ENCODE peak calls at places on chromosomes 2 and 18, in nine cellular contexts. U is CD8-positive, alpha-beta memory T cell; H is hepatocyte; N is SK-N-SH; W is uterus; G is K562; L is aorta; Z is adrenal gland; B is spleen. I is an unnamed sample. For H3K27me3 and H3K4me1, the result is how much of the 10 kb centered on the place peaks cover.

GRCh38 chr2:134260726-134261125 is 6.9 kb downstream of the MGAT5 start:
- DNase-seq in U (no peak), H (peak), N (no peak), W (no peak), G (no peak), L (peak), Z (no peak), B (no peak), I (no peak)

GRCh38 chr2:24856791-24857211 is 63.2 kb downstream of the ADCY3 start:
- DNase-seq in U (no peak), H (no peak), N (no peak), W (no peak), G (no peak), L (no peak), Z (peak), B (peak), I (no peak)

GRCh38 chr2:235938611-235939010 is 229.6 kb downstream of the GBX2 start:
- DNase-seq in U (no peak), H (no peak), N (no peak), W (no peak), G (no peak), L (no peak), Z (no peak), B (no peak), I (no peak)

GRCh38 chr2:23077599-23077998 is 307.4 kb upstream of the KLHL29 start:
- DNase-seq in U (no peak), H (no peak), N (no peak), W (no peak), G (no peak), L (no peak), Z (no peak), B (no peak), I (no peak)

GRCh38 chr2:158011055-158011771 is 90.5 kb upstream of the UPP2 start:
- DNase-seq in U (no peak), H (no peak), N (no peak), W (no peak), G (peak), L (no peak), Z (no peak), B (no peak), I (no peak)

GRCh38 chr2:12980817-12981216 is 264.1 kb downstream of the TRIB2 start:
- DNase-seq in U (no peak), H (no peak), N (no peak), W (no peak), G (no peak), L (no peak), Z (no peak), B (no peak), I (no peak)

GRCh38 chr2:16281451-16282330 is 341.3 kb downstream of the MYCN start:
- DNase-seq in U (no peak), H (peak), N (peak), W (no peak), G (peak), L (no peak), Z (peak), B (no peak), I (no peak)

GRCh38 chr2:3193423-3194330 is 183.9 kb downstream of the EIPR1 start:
- DNase-seq in U (no peak), H (no peak), N (peak), W (no peak), G (no peak), L (peak), Z (no peak), B (peak), I (no peak)

GRCh38 chr2:88711897-88712296 is 20.4 kb downstream of the RPIA start:
- DNase-seq in U (no peak), H (no peak), N (no peak), W (no peak), G (no peak), L (no peak), Z (no peak), B (no peak), I (no peak)

GRCh38 chr2:175310813-175311504 is 129.4 kb upstream of the ATP5MC3 start:
- DNase-seq in U (no peak), H (no peak), N (no peak), W (no peak), G (no peak), L (no peak), Z (no peak), B (no peak), I (no peak)

GRCh38 chr2:74562126-74562775 is 7.7 kb downstream of the DOK1 start:
- DNase-seq in U (no peak), H (no peak), N (no peak), W (no peak), G (no peak), L (no peak), Z (no peak), B (no peak), I (no peak)

GRCh38 chr2:203782262-203782976 is 76.0 kb downstream of the CD28 start:
- DNase-seq in U (peak), H (peak), N (peak), W (no peak), G (peak), L (peak), Z (peak), B (no peak), I (peak)

GRCh38 chr2:218218409-218219185 is 1.6 kb downstream of the ARPC2 start:
- DNase-seq in U (no peak), H (no peak), N (peak), W (no peak), G (no peak), L (no peak), Z (no peak), B (no peak), I (no peak)

GRCh38 chr2:209642146-209642815 is 129.4 kb upstream of the UNC80 start:
- DNase-seq in U (no peak), H (no peak), N (no peak), W (no peak), G (no peak), L (no peak), Z (no peak), B (no peak), I (no peak)

GRCh38 chr2:777051-777450 is 99.8 kb upstream of the TMEM18 start:
- DNase-seq in U (no peak), H (no peak), N (no peak), W (no peak), G (no peak), L (no peak), Z (no peak), B (no peak), I (no peak)

GRCh38 chr2:16227811-16228462 is 287.6 kb downstream of the MYCN start:
- DNase-seq in U (no peak), H (no peak), N (no peak), W (no peak), G (peak), L (no peak), Z (no peak), B (no peak), I (no peak)

GRCh38 chr2:153477641-153478288 is 797 bp downstream of the RPRM start:
- DNase-seq in U (no peak), H (peak), N (peak), W (no peak), G (no peak), L (peak), Z (no peak), B (no peak), I (no peak)
- H3K27me3 ChIP-seq in U (under half), H (under half), N (under half), W (under half), G (under half), L (under half), Z (under half), B (half or more), I (under half)

DNA sequence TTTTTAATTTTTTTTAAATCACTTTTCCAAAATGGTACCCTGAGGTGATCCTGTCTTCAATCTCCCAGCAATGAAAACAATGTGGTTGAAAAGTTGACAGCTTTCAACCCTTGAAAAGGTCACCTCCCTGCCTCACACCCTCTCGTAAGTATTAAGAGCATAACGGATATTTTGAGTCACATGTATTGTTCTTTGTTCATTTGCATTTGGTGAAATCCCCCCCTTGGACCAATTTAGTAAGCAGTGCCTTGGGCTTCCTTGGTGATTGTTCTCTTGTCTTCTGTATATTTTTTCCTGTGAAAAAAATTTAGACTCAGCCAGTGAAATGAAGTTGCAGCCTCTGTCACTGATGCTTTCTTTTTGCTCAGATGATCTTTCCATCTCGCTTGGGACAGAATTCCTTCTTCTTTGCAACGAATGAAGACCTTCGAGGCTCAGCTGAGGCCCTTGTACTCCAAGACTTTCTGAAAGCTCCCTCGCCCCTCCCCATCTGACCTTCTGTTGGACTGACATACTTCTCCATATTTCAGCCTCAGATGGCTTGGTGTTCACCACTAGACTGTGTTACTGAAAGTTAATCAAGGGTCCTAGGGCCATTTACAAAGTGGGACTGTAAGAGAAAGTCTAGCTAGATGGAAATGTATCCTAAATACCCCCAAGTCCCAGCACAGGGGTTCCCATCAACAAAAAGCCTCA is 158.4 kb downstream of the BCL2 start:
- DNase-seq in U (peak), H (no peak), N (no peak), W (no peak), G (no peak), L (no peak), Z (no peak), B (no peak), I (no peak)
- H3K27ac ChIP-seq in U (peak), H (peak), N (peak), W (peak), G (no peak), L (peak), Z (no peak), B (peak), I (peak)

GRCh38 chr2:216236486-216236885 is 127.3 kb downstream of the XRCC5 start:
- DNase-seq in U (no peak), H (no peak), N (no peak), W (no peak), G (no peak), L (no peak), Z (peak), B (no peak), I (peak)

GRCh38 chr2:216234106-216234505 is 125.0 kb downstream of the XRCC5 start:
- DNase-seq in U (no peak), H (no peak), N (no peak), W (no peak), G (no peak), L (no peak), Z (peak), B (no peak), I (no peak)

GRCh38 chr2:216233281-216233995 is 124.3 kb downstream of the XRCC5 start:
- DNase-seq in U (no peak), H (no peak), N (no peak), W (no peak), G (no peak), L (no peak), Z (peak), B (no peak), I (peak)

GRCh38 chr2:216235462-216235861 is 126.3 kb downstream of the XRCC5 start:
- DNase-seq in U (no peak), H (no peak), N (no peak), W (no peak), G (no peak), L (no peak), Z (peak), B (peak), I (peak)

DNA sequence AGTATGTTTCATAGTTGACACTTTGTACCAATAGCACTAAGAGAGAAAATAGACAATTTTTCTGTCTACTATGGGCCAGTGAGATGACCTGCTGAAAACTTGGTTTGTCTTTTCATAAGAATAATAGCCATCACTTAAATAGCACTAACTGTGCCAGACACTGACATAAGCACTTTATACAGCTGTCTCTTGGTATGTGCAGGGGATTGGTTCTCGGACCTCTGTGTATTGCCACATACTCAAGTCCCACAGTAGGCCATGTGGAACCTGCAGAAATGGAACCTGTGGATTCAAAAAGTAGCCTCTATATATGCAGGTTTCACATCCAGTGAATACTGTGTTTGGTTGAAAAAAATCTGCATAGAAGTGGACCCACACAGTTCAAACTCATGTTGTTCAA is 126.7 kb downstream of the XRCC5 start:
- DNase-seq in U (no peak), H (no peak), N (no peak), W (no peak), G (no peak), L (no peak), Z (peak), B (no peak), I (peak)
- H3K4me1 ChIP-seq in U (under half), H (under half), N (under half), W (under half), G (under half), L (under half), Z (under half), B (under half), I (under half)

GRCh38 chr2:45753381-45753780 is 101.9 kb downstream of the PRKCE start:
- DNase-seq in U (no peak), H (no peak), N (no peak), W (no peak), G (no peak), L (no peak), Z (no peak), B (no peak), I (no peak)
- H3K27me3 ChIP-seq in U (under half), H (under half), N (under half), W (under half), G (under half), L (under half), Z (under half), B (under half), I (under half)

GRCh38 chr2:43539991-43540860 is 55.6 kb downstream of the THADA start:
- DNase-seq in U (no peak), H (peak), N (no peak), W (peak), G (no peak), L (peak), Z (peak), B (no peak), I (peak)

GRCh38 chr2:43537137-43537536 is 58.7 kb downstream of the THADA start:
- DNase-seq in U (no peak), H (no peak), N (no peak), W (no peak), G (no peak), L (no peak), Z (no peak), B (no peak), I (no peak)

GRCh38 chr2:43538034-43538670 is 57.7 kb downstream of the THADA start:
- DNase-seq in U (no peak), H (no peak), N (no peak), W (no peak), G (no peak), L (no peak), Z (no peak), B (no peak), I (no peak)

GRCh38 chr2:43541165-43541564 is 54.7 kb downstream of the THADA start:
- DNase-seq in U (no peak), H (no peak), N (no peak), W (no peak), G (no peak), L (no peak), Z (no peak), B (no peak), I (no peak)

GRCh38 chr2:43539436-43539835 is 56.4 kb downstream of the THADA start:
- DNase-seq in U (no peak), H (no peak), N (no peak), W (no peak), G (no peak), L (no peak), Z (no peak), B (no peak), I (no peak)
- H3K27ac ChIP-seq in U (no peak), H (peak), N (peak), W (peak), G (no peak), L (no peak), Z (peak), B (peak), I (no peak)

GRCh38 chr2:108383146-108383830 is 5.5 kb downstream of the SULT1C4 start:
- DNase-seq in U (no peak), H (no peak), N (no peak), W (no peak), G (no peak), L (no peak), Z (no peak), B (no peak), I (no peak)
- H3K4me1 ChIP-seq in U (under half), H (under half), N (under half), W (under half), G (under half), L (under half), Z (under half), B (under half), I (under half)

DNA sequence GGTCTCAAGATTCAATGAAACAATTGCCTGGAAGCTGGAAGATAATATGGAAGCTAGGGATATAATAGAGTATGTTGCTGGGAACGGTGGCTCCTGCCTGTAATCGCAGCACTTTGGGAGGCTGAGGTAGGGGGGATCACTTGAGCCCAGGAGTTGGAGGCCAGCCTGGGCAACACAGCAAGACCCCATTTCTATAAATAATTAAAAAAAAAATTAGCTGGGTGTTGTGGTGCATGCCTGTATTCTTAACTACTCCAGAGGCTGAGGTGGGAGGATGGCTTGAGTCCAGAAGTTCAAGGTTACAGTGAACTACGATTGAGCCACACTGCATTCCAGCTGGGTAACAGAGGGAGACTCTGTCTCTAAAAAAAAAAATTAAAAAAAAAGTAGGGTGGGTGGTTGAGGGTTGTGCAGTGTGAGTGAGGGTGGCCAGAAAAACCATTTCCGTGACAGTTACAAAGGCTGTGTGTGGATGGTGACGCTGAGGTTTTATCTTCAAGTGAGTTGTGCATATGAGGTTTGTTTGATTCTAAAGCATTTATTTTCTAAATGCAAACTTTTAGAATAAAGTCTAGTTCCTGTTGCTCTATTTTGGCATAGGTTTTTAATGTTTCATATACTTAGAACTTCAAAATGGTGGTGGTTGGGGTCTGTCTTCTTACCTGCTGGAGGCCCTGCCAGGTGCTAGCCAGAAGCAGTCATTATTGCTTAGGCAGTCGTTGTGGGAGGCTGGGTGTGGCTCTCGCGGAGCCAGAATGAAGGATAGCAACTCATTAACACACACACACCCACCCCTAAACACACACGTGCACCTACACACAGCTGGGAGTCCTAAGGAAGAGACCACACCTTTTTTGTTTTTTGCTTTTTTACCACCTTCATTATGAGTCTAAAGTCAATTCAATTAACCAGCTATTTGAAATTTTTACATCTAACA is 4.7 kb upstream of the IL1R2 start:
- DNase-seq in U (no peak), H (no peak), N (no peak), W (no peak), G (no peak), L (no peak), Z (no peak), B (no peak), I (no peak)
- H3K27me3 ChIP-seq in U (under half), H (under half), N (under half), W (under half), G (under half), L (under half), Z (under half), B (under half), I (under half)

I was measured in lung.